ENCODE peak calls at places on chromosome 11, in ten cellular contexts. C is ACHN; P is body of pancreas; L is GM19239; E is activated CD4-positive, alpha-beta T cell treated with anti-CD3 and anti-CD28 coated beads, Interleukin-2, amount 50 U/mL, for 48 hours; U is GOT3; W is iris pigment epithelial cell; F is fibroblast of pulmonary artery; V is coronary artery; J is effector CD4-positive, alpha-beta T cell. A is an unnamed sample.
A peak's percentile ranks its signal among the peaks of the same experiment; 100 is the strongest.

GRCh38 chr11:16226245-16226644 is 130.1 kb downstream of the SOX6 start:
- DNase-seq in C (peak; percentile 27), P (peak; percentile 78), L (no peak), E (no peak), U (no peak), W (peak; percentile 19), F (peak; percentile 51), V (no peak), J (no peak), A (no peak)

GRCh38 chr11:5564259-5565019 is 16.1 kb upstream of the OR52H1 start:
- DNase-seq in C (no peak), P (no peak), L (no peak), E (no peak), U (no peak), W (peak; percentile 15), F (peak; percentile 17), V (no peak), J (no peak), A (no peak)

GRCh38 chr11:27719575-27719925 is 19.3 kb upstream of the BDNF start:
- DNase-seq in C (no peak), P (no peak), L (no peak), E (no peak), U (no peak), W (no peak), F (no peak), V (no peak), J (no peak), A (no peak)

GRCh38 chr11:78300108-78300507 is 111.4 kb downstream of the USP35 start:
- DNase-seq in C (no peak), P (no peak), L (no peak), E (no peak), U (no peak), W (no peak), F (no peak), V (no peak), J (no peak), A (no peak)

GRCh38 chr11:76313913-76314740 is 66.8 kb downstream of the THAP12 start:
- DNase-seq in C (no peak), P (no peak), L (no peak), E (no peak), U (no peak), W (peak; percentile 13), F (peak; percentile 46), V (no peak), J (no peak), A (no peak)

GRCh38 chr11:17013548-17014320 is 480 bp downstream of the PLEKHA7 start:
- DNase-seq in C (no peak), P (peak; percentile 47), L (peak; percentile 40), E (peak; percentile 23), U (no peak), W (no peak), F (no peak), V (no peak), J (no peak), A (no peak)

GRCh38 chr11:65928667-65929066 is 9.4 kb downstream of the DRAP1 start:
- DNase-seq in C (no peak), P (no peak), L (no peak), E (no peak), U (no peak), W (no peak), F (no peak), V (no peak), J (no peak), A (no peak)

GRCh38 chr11:64157987-64158386 is 7.9 kb downstream of the MACROD1 start:
- DNase-seq in C (no peak), P (no peak), L (no peak), E (no peak), U (no peak), W (no peak), F (no peak), V (no peak), J (no peak), A (no peak)

GRCh38 chr11:118410055-118410745 is 8.8 kb downstream of the ATP5MG start:
- DNase-seq in C (no peak), P (no peak), L (no peak), E (no peak), U (no peak), W (no peak), F (no peak), V (no peak), J (no peak), A (no peak)

GRCh38 chr11:92886243-92886905 is 83.1 kb upstream of the MTNR1B start:
- DNase-seq in C (peak; percentile 61), P (peak; percentile 40), L (peak; percentile 36), E (no peak), U (no peak), W (peak; percentile 44), F (peak; percentile 70), V (no peak), J (no peak), A (peak; percentile 52)

GRCh38 chr11:85541683-85542082 is 85.5 kb downstream of the DLG2 start:
- DNase-seq in C (no peak), P (no peak), L (no peak), E (no peak), U (no peak), W (no peak), F (no peak), V (no peak), J (no peak), A (no peak)

GRCh38 chr11:44008698-44009097 is 39.1 kb upstream of the ACCSL start:
- DNase-seq in C (no peak), P (no peak), L (no peak), E (no peak), U (no peak), W (no peak), F (no peak), V (peak; percentile 26), J (no peak), A (no peak)

GRCh38 chr11:57224537-57224936 is 12.5 kb downstream of the APLNR start:
- DNase-seq in C (peak; percentile 14), P (no peak), L (no peak), E (no peak), U (no peak), W (peak; percentile 78), F (peak; percentile 22), V (no peak), J (no peak), A (peak; percentile 6)

GRCh38 chr11:117146521-117146920 is 2.4 kb downstream of the PAFAH1B2 start:
- DNase-seq in C (no peak), P (no peak), L (no peak), E (no peak), U (no peak), W (peak; percentile 60), F (peak; percentile 53), V (no peak), J (no peak), A (no peak)